ENCODE peak calls at places on chromosomes 2 and 18, in four cellular contexts. M is GM12878, N is H1, W is K562. S is an unnamed sample.

GRCh38 chr2:119440873-119441272 is 9.2 kb downstream of the TMEM37 start:
- DNase-seq in M (no peak), N (no peak), W (no peak), S (no peak)

GRCh38 chr2:202339052-202339870 is 36.9 kb upstream of the BMPR2 start:
- DNase-seq in M (no peak), N (no peak), W (no peak), S (peak; percentile 87)

GRCh38 chr2:107635883-107636282 is 190.8 kb upstream of the RGPD4 start:
- DNase-seq in M (no peak), N (no peak), W (no peak), S (no peak)

GRCh38 chr2:220279840-220280239 is 652.4 kb downstream of the SLC4A3 start:
- DNase-seq in M (no peak), N (no peak), W (no peak), S (no peak)

GRCh38 chr2:157627594-157628281 is 926 bp downstream of the ACVR1C start:
- DNase-seq in M (no peak), N (no peak), W (no peak), S (no peak)

GRCh38 chr2:100799701-100800100 is 20.2 kb upstream of the NPAS2 start:
- DNase-seq in M (no peak), N (no peak), W (no peak), S (no peak)

GRCh38 chr2:145759228-145759940 is 1239.5 kb upstream of the ZEB2 start:
- DNase-seq in M (no peak), N (no peak), W (peak; percentile 11), S (peak; percentile 71)

GRCh38 chr2:97267411-97268074 is 154.6 kb downstream of the ANKRD36 start:
- DNase-seq in M (no peak), N (no peak), W (no peak), S (peak; percentile 1)

GRCh38 chr2:62505649-62506420 is at the start of gene TMEM17:
- DNase-seq in M (peak; percentile 35), N (peak; percentile 95), W (peak; percentile 83), S (no peak)

GRCh38 chr2:19454125-19454524 is 95.7 kb upstream of the OSR1 start:
- DNase-seq in M (no peak), N (no peak), W (no peak), S (no peak)

GRCh38 chr2:76193098-76193497 is 482.4 kb upstream of the GCFC2 start:
- DNase-seq in M (no peak), N (no peak), W (no peak), S (peak; percentile 70)

GRCh38 chr2:222561817-222562424 is 94.0 kb downstream of the FARSB start:
- DNase-seq in M (peak; percentile 13), N (peak; percentile 70), W (peak; percentile 25), S (peak; percentile 41)

GRCh38 chr2:213152065-213152794 is 818 bp upstream of the IKZF2 start:
- DNase-seq in M (no peak), N (no peak), W (peak; percentile 26), S (peak; percentile 27)

GRCh38 chr18:26181343-26181826 is 44.9 kb upstream of the TAF4B start:
- DNase-seq in M (peak; percentile 51), N (no peak), W (no peak), S (no peak)

GRCh38 chr2:213416832-213417231 is 132.6 kb downstream of the SPAG16 start:
- DNase-seq in M (no peak), N (no peak), W (no peak), S (no peak)

GRCh38 chr2:126571403-126571802 is 84.6 kb upstream of the GYPC start:
- DNase-seq in M (no peak), N (no peak), W (no peak), S (no peak)

GRCh38 chr2:166285215-166285614 is 90.5 kb downstream of the SCN9A start:
- DNase-seq in M (no peak), N (no peak), W (no peak), S (no peak)

GRCh38 chr18:67417864-67418523 is 98.5 kb downstream of the DSEL start:
- DNase-seq in M (peak; percentile 5), N (no peak), W (no peak), S (peak; percentile 23)

GRCh38 chr2:221435161-221435560 is 136.9 kb downstream of the EPHA4 start:
- DNase-seq in M (no peak), N (no peak), W (no peak), S (no peak)

GRCh38 chr18:48570313-48570712 is 31.5 kb downstream of the CTIF start:
- DNase-seq in M (no peak), N (no peak), W (no peak), S (no peak)

GRCh38 chr2:240800241-240800640 is 19.8 kb downstream of the KIF1A start:
- DNase-seq in M (no peak), N (no peak), W (no peak), S (no peak)

GRCh38 chr18:2805970-2806943 is 40.5 kb upstream of the EMILIN2 start:
- DNase-seq in M (no peak), N (no peak), W (no peak), S (no peak)

GRCh38 chr2:224038049-224038829 is 847 bp downstream of the SERPINE2 start:
- DNase-seq in M (no peak), N (peak; percentile 77), W (no peak), S (peak; percentile 33)

GRCh38 chr2:181348091-181348837 is 108.9 kb upstream of the ITGA4 start:
- DNase-seq in M (peak; percentile 66), N (no peak), W (no peak), S (no peak)

GRCh38 chr2:65353927-65354326 is 78.5 kb downstream of the SPRED2 start:
- DNase-seq in M (no peak), N (no peak), W (no peak), S (no peak)

GRCh38 chr18:5678779-5679406 is 135.1 kb upstream of the EPB41L3 start:
- DNase-seq in M (no peak), N (no peak), W (no peak), S (no peak)

GRCh38 chr2:97005353-97005752 is 19.0 kb upstream of the FAM178B start:
- DNase-seq in M (no peak), N (no peak), W (peak; percentile 20), S (peak; percentile 16)

GRCh38 chr18:49892148-49892924 is 79.0 kb upstream of the ACAA2 start:
- DNase-seq in M (no peak), N (no peak), W (no peak), S (peak; percentile 39)

GRCh38 chr2:69980408-69980807 is 19.0 kb upstream of the ASPRV1 start:
- DNase-seq in M (no peak), N (no peak), W (no peak), S (no peak)

GRCh38 chr2:200466703-200467418 is 43.0 kb downstream of the KCTD18 start:
- DNase-seq in M (no peak), N (no peak), W (no peak), S (no peak)

GRCh38 chr18:9688036-9688741 is 19.9 kb upstream of the RAB31 start:
- DNase-seq in M (no peak), N (no peak), W (peak; percentile 56), S (no peak)

GRCh38 chr2:58484201-58484600 is 243.1 kb upstream of the FANCL start:
- DNase-seq in M (no peak), N (no peak), W (no peak), S (no peak)

GRCh38 chr18:48948112-48949050 is 2.4 kb downstream of the SMAD7 start:
- DNase-seq in M (no peak), N (no peak), W (peak; percentile 25), S (peak; percentile 94)

GRCh38 chr2:238848941-238849853 is 1.3 kb downstream of the TWIST2 start:
- DNase-seq in M (no peak), N (peak; percentile 69), W (no peak), S (no peak)

GRCh38 chr2:196750977-196751631 is 48.4 kb downstream of the GTF3C3 start:
- DNase-seq in M (peak; percentile 30), N (peak; percentile 85), W (peak; percentile 42), S (peak; percentile 68)

GRCh38 chr2:54771166-54771565 is 47.7 kb downstream of the EML6 start:
- DNase-seq in M (no peak), N (no peak), W (no peak), S (no peak)

GRCh38 chr18:39841133-39842041 is 2113.6 kb upstream of the PIK3C3 start:
- DNase-seq in M (no peak), N (peak; percentile 73), W (no peak), S (peak; percentile 60)

GRCh38 chr18:59268722-59269562 is 4.3 kb downstream of the RAX start:
- DNase-seq in M (no peak), N (peak; percentile 89), W (peak; percentile 35), S (peak; percentile 13)
- TF ChIP-seq EZH2 in M (no peak), N (peak; percentile 61), W (no peak), S (no peak)

GRCh38 chr2:40103163-40103562 is 324.1 kb upstream of the THUMPD2 start:
- DNase-seq in M (no peak), N (no peak), W (no peak), S (no peak)

GRCh38 chr2:40098786-40099470 is 319.9 kb upstream of the THUMPD2 start:
- DNase-seq in M (no peak), N (no peak), W (no peak), S (no peak)

GRCh38 chr2:40097691-40098376 is 318.8 kb upstream of the THUMPD2 start:
- DNase-seq in M (no peak), N (no peak), W (no peak), S (no peak)

GRCh38 chr2:40103590-40103989 is 324.5 kb upstream of the THUMPD2 start:
- DNase-seq in M (no peak), N (no peak), W (no peak), S (no peak)

GRCh38 chr2:40101076-40101688 is 322.1 kb upstream of the THUMPD2 start:
- DNase-seq in M (no peak), N (no peak), W (no peak), S (no peak)
- TF ChIP-seq CBX5 in M (no peak), N (no peak), W (no peak), S (no peak)

DNA sequence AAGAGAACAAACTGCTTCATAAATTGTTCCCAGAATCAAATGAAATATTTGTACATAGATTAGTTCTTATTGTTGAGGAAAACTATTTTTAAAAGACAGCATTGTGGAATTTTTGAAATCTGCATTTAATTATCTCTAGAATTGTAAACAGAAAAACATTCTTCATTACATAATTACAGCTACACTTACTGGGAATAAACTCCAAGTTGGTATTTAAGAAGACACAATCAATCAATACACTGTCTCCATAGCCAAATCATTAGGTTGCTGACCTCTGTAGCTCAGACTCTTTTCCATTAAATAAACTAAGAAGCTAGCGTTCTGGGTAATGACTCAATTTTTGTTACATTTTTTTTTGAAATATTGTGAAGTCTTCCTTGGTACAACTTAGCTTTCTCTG is 70.2 kb upstream of the PIEZO2 start:
- DNase-seq in M (no peak), N (no peak), W (no peak), S (no peak)
- TF ChIP-seq GABPA in M (no peak), N (no peak), W (no peak), S (no peak)

DNA sequence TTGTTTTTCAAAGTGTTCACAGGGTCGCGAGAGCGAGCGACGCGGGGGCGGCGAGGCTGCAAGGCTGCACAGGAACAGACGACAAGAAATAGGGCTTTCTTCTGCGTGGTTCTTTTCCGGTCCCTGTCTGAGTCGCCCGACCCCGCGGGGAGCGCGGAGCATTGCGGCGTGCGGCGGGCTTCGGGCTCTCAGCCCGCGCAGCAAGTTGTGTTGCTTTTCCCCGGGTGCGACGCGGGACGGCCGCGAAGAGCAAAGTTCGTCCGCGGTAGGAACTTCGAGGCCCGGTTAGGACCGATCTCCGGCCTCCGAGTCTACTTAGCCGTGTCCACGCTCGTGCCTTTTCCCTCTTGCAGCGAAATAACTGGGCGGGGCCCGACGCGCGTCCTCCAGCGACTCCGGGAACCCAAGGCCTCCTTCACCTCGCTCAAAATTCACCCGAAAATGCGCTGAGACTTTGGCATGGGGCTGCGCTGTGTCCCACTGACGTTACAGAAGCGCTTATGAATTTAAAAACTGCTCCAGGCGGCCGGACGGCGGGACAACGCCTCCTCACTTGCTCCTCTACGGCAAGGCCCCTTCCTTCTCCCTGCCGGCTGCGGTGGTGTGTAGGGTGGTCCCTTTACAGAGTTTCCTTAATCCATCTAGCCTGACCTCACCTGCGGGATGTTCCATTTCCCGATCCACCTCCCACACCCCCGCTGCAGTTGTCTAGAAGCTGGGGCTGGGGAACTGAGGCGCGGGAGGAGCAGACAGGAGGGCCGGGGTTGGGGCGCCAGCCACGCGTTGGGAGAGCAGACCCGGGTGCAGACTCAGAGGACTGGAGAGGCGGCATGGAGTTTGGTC is 1.5 kb upstream of the BCL2L11 start:
- DNase-seq in M (no peak), N (peak; percentile 66), W (no peak), S (no peak)
- TF ChIP-seq EZH2 in M (peak; percentile 82), N (peak; percentile 98), W (no peak), S (no peak)

S was measured in HepG2.